ENCODE peak calls at places on chromosomes 3 and 15, in six cellular contexts. K is T1000, J is iPS DF 6.9, L is RPMI8226, G is caudate nucleus, T is IMR-90. F is an unnamed sample.

GRCh38 chr15:74787251-74788041 is 5.6 kb downstream of the CSK start:
- DNase-seq in J (peak), L (peak), G (peak), T (peak), K (no peak), F (no peak)

GRCh38 chr15:34182942-34183341 is 27.0 kb downstream of the KATNBL1 start:
- DNase-seq in K (no peak), G (no peak), T (no peak), J (no peak), L (no peak), F (no peak)

GRCh38 chr3:119891944-119892721 is 110.2 kb downstream of the NR1I2 start:
- DNase-seq in G (peak), T (peak), J (peak), L (peak), K (no peak), F (no peak)

GRCh38 chr3:71428841-71429609 is 154.5 kb downstream of the FOXP1 start:
- DNase-seq in J (no peak), T (peak), L (no peak), K (no peak), G (no peak), F (no peak)

GRCh38 chr15:47496343-47497185 is 220.7 kb upstream of the SEMA6D start:
- DNase-seq in K (no peak), G (no peak), J (no peak), L (no peak), T (no peak), F (no peak)

GRCh38 chr3:53495091-53495517 is 693 bp downstream of the CACNA1D start:
- DNase-seq in L (no peak), G (peak), T (no peak), J (no peak), K (no peak), F (no peak)

GRCh38 chr3:60010778-60011177 is 961.0 kb upstream of the CFAP20DC start:
- DNase-seq in J (no peak), T (no peak), L (no peak), G (no peak), K (no peak), F (no peak)

GRCh38 chr3:51691949-51692348 is 14.9 kb upstream of the GRM2 start:
- DNase-seq in L (no peak), K (no peak), G (no peak), J (no peak), T (no peak), F (no peak)

GRCh38 chr15:31387101-31387482 is 60.5 kb downstream of the KLF13 start:
- DNase-seq in G (no peak), L (no peak), J (no peak), K (no peak), T (no peak), F (no peak)

GRCh38 chr3:71760140-71760539 is 6.5 kb downstream of the GPR27 start:
- DNase-seq in G (no peak), K (no peak), L (no peak), T (no peak), J (no peak), F (no peak)

GRCh38 chr3:139481116-139481515 is 4.8 kb upstream of the RBP2 start:
- DNase-seq in K (no peak), T (no peak), G (no peak), J (no peak), L (no peak), F (no peak)

GRCh38 chr3:123226549-123226948 is 24.8 kb downstream of the SEC22A start:
- DNase-seq in L (no peak), T (no peak), J (no peak), G (no peak), K (no peak), F (no peak)

GRCh38 chr3:125386811-125387210 is 11.7 kb upstream of the ZNF148 start:
- DNase-seq in T (peak), G (no peak), L (no peak), J (no peak), K (no peak), F (no peak)

GRCh38 chr3:35624698-35625097 is 14.6 kb upstream of the ARPP21 start:
- DNase-seq in J (no peak), G (no peak), T (no peak), K (no peak), L (no peak), F (no peak)

GRCh38 chr3:194999491-194999890 is 271.5 kb downstream of the XXYLT1 start:
- DNase-seq in G (no peak), L (no peak), K (no peak), J (no peak), T (no peak), F (no peak)

GRCh38 chr3:63877737-63878393 is 14.2 kb downstream of the ATXN7 start:
- DNase-seq in T (peak), K (no peak), L (no peak), J (no peak), G (no peak), F (no peak)

GRCh38 chr3:115885621-115886020 is 262.3 kb downstream of the GAP43 start:
- DNase-seq in J (no peak), L (no peak), K (no peak), T (peak), G (no peak), F (no peak)

GRCh38 chr3:140234256-140234655 is 299.3 kb downstream of the CLSTN2 start:
- DNase-seq in L (no peak), T (no peak), K (no peak), J (no peak), G (no peak), F (no peak)

GRCh38 chr3:49013738-49014660 is 4.4 kb downstream of the DALRD3 start:
- DNase-seq in T (no peak), G (no peak), J (no peak), K (no peak), L (peak), F (peak)

GRCh38 chr3:65946438-65946837 is 92.3 kb downstream of the MAGI1 start:
- DNase-seq in T (peak), K (no peak), L (no peak), G (no peak), J (no peak), F (no peak)